ENCODE peak calls at places on chromosomes 6 and 20, in nine cellular contexts. J is NB4, O is neural progenitor cell, M is body of pancreas, E is fibroblast of pulmonary artery, W is fibroblast of mammary gland, G is aorta, Q is pancreas, U is BJ. C is an unnamed sample.
A peak's percentile ranks its signal among the peaks of the same experiment; 100 is the strongest.

GRCh38 chr20:58706975-58707681 is 14.5 kb downstream of the NPEPL1 start:
- DNase-seq in J (no peak), O (no peak), M (peak; percentile 9), E (no peak), W (no peak), G (peak; percentile 63), Q (peak; percentile 5), U (no peak), C (no peak)

GRCh38 chr6:131754088-131754487 is 43.3 kb upstream of the CTAGE9 start:
- DNase-seq in J (no peak), O (no peak), M (no peak), E (no peak), W (peak; percentile 55), G (no peak), Q (no peak), U (no peak), C (peak; percentile 47)

GRCh38 chr6:16956371-16956770 is 145.5 kb upstream of the STMND1 start:
- DNase-seq in J (no peak), O (no peak), M (no peak), E (peak; percentile 64), W (peak; percentile 22), G (no peak), Q (no peak), U (no peak), C (no peak)

GRCh38 chr6:156250593-156250992 is 526.6 kb upstream of the ARID1B start:
- DNase-seq in J (no peak), O (no peak), M (no peak), E (no peak), W (no peak), G (no peak), Q (no peak), U (no peak), C (no peak)

GRCh38 chr6:142380626-142381025 is 78.8 kb downstream of the ADGRG6 start:
- DNase-seq in J (no peak), O (no peak), M (no peak), E (no peak), W (no peak), G (no peak), Q (no peak), U (no peak), C (no peak)

GRCh38 chr20:37627060-37627766 is 66.6 kb upstream of the CTNNBL1 start:
- DNase-seq in J (peak; percentile 71), O (peak; percentile 88), M (peak; percentile 19), E (peak; percentile 76), W (peak; percentile 50), G (no peak), Q (peak; percentile 12), U (no peak), C (peak; percentile 4)

GRCh38 chr6:169344651-169345050 is 91.0 kb upstream of the THBS2 start:
- DNase-seq in J (no peak), O (no peak), M (no peak), E (no peak), W (no peak), G (peak; percentile 50), Q (no peak), U (no peak), C (no peak)

GRCh38 chr6:71082033-71082620 is 125.3 kb upstream of the B3GAT2 start:
- DNase-seq in J (no peak), O (no peak), M (no peak), E (peak; percentile 32), W (peak; percentile 91), G (no peak), Q (no peak), U (peak; percentile 4), C (peak; percentile 42)

GRCh38 chr20:37856932-37857660 is 45.8 kb upstream of the VSTM2L start:
- DNase-seq in J (no peak), O (no peak), M (no peak), E (peak; percentile 45), W (peak; percentile 95), G (no peak), Q (no peak), U (peak; percentile 2), C (peak; percentile 61)

GRCh38 chr20:60062431-60063336 is 104.5 kb downstream of the CDH26 start:
- DNase-seq in J (no peak), O (no peak), M (no peak), E (peak; percentile 17), W (peak; percentile 87), G (peak; percentile 71), Q (no peak), U (peak; percentile 91), C (peak; percentile 45)

GRCh38 chr20:22866757-22867425 is 168.2 kb upstream of the SSTR4 start:
- DNase-seq in J (no peak), O (no peak), M (no peak), E (peak; percentile 53), W (peak; percentile 34), G (no peak), Q (no peak), U (no peak), C (peak; percentile 27)

GRCh38 chr20:36483919-36484808 is 57.2 kb upstream of the MYL9 start:
- DNase-seq in J (no peak), O (no peak), M (peak; percentile 61), E (no peak), W (no peak), G (no peak), Q (no peak), U (no peak), C (no peak)

GRCh38 chr6:161033667-161034066 is 42.1 kb downstream of the MAP3K4 start:
- DNase-seq in J (no peak), O (no peak), M (no peak), E (no peak), W (peak; percentile 47), G (no peak), Q (no peak), U (no peak), C (no peak)

GRCh38 chr20:44886276-44886671 is 769 bp downstream of the YWHAB start:
- DNase-seq in J (no peak), O (no peak), M (no peak), E (no peak), W (no peak), G (no peak), Q (no peak), U (no peak), C (no peak)
- H3K4me3 ChIP-seq in J (peak overlapping the region; percentile 96), O (peak overlapping the region; percentile 81), M (peak overlapping the region; percentile 80), E (peak overlapping the region; percentile 99), W (peak overlapping the region; percentile 97), G (peak overlapping the region; percentile 79), Q (peak overlapping the region; percentile 100), U (peak overlapping the region; percentile 76), C (peak overlapping the region; percentile 99)

GRCh38 chr6:1608222-1608975 is 1.3 kb upstream of the FOXC1 start:
- DNase-seq in J (peak; percentile 24), O (peak; percentile 50), M (no peak), E (no peak), W (no peak), G (no peak), Q (no peak), U (no peak), C (no peak)

GRCh38 chr6:1606533-1607235 is 3.0 kb upstream of the FOXC1 start:
- DNase-seq in J (peak; percentile 42), O (peak; percentile 72), M (no peak), E (no peak), W (no peak), G (peak; percentile 82), Q (no peak), U (no peak), C (no peak)

GRCh38 chr6:1608976-1609661 is 596 bp upstream of the FOXC1 start:
- DNase-seq in J (peak; percentile 62), O (peak; percentile 57), M (no peak), E (no peak), W (no peak), G (peak; percentile 93), Q (peak; percentile 51), U (no peak), C (no peak)

GRCh38 chr6:1607236-1607556 is 2.5 kb upstream of the FOXC1 start:
- DNase-seq in J (no peak), O (no peak), M (no peak), E (no peak), W (no peak), G (no peak), Q (no peak), U (no peak), C (no peak)

DNA sequence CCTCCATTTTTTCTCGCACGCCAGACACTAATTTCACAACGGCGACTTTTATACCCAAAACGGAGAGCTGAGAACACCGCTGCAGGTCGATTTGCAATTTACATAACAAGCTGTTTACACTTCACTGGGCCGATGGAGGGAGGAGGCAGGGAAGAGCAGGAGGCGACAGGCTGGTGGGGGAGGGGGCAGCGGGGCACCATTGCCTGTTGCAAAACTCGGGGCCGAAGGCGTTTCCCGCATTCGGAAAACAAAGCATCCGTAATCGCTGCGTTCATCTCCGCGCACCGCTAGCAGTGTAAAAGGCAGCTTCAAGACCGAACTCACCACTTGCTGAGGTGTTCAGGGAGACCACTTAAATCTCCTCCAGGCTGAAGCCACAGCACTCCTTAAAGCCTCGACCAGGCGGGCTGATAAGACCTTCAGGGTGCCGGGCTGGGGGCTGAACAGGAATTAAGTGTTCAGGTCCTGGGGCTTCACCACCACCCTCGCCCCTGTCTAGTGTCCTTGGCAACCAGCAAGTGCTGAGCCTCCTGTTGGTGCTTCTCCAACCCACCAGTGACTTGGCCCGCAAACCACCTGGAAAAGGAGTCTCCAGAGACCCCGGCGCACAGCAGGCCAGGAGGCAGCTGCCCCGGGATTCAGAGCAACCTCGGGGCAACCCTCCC is 2.0 kb upstream of the FOXC1 start:
- DNase-seq in J (peak; percentile 67), O (peak; percentile 88), M (no peak), E (no peak), W (no peak), G (peak; percentile 79), Q (no peak), U (no peak), C (no peak)
- H3K4me3 ChIP-seq in J (peak overlapping the region; percentile 27), O (peak overlapping the region; percentile 38), M (no peak overlapping the region), E (no peak overlapping the region), W (no peak overlapping the region), G (peak overlapping the region; percentile 92), Q (no peak overlapping the region), U (no peak overlapping the region), C (no peak overlapping the region)

DNA sequence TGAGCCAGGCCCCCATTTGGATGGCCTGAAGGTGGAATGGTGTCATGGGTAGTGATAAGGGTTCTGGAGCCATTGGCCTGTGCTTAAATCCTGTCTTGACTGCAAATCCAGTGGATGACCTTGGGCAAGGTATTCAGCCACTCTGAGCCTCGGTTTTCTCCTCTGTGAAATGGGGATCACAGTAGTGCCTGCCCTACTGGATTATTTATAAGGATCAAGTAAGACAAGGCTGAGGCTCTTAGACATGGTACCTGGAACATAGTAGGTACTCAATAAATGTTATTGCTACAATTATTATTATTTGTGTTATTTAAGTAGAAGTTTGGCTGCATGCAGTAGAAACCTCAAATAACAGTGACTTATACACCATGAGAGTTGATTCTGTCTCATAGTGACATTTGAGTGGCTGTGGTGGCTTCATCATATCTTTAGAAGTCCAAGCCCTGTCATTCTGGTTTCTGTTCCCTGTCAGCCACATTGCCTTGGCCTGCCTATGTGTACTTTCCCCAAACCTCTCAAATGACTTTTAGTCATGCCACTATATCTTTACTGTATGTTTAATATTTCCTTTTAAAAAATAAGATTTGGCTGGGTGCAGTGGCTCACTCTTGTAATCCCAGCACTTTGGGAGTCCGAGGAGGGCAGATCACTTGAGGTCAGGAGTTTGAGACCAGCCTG is 37.6 kb upstream of the CHMP4B start:
- DNase-seq in J (no peak), O (no peak), M (no peak), E (no peak), W (no peak), G (no peak), Q (no peak), U (no peak), C (no peak)
- H3K4me3 ChIP-seq in J (no peak overlapping the region), O (no peak overlapping the region), M (no peak overlapping the region), E (no peak overlapping the region), W (no peak overlapping the region), G (no peak overlapping the region), Q (no peak overlapping the region), U (no peak overlapping the region), C (no peak overlapping the region)

DNA sequence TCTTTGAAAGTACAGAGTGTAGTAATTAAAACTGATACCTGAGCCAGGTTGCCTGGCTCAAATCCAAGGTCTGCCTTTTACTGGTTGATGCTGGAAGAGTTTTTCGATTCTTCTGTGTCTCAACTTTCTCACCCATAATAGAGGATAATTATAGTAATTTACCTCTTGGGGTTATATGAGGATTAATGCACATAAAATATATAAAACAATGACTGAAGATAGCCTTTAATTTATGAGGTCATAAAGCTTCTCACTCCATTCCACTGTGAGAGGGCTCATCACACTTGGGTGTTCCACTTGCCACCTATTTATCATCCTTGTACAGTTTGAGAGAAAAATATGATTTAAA is 10.2 kb downstream of the HLA-DRB5 start:
- DNase-seq in J (no peak), O (no peak), M (no peak), E (no peak), W (no peak), G (no peak), Q (no peak), U (no peak), C (no peak)
- H3K4me3 ChIP-seq in J (no peak overlapping the region), O (no peak overlapping the region), M (no peak overlapping the region), E (no peak overlapping the region), W (no peak overlapping the region), G (no peak overlapping the region), Q (no peak overlapping the region), U (no peak overlapping the region), C (no peak overlapping the region)

C was measured in skeletal muscle cell.